ENCODE peak calls at places on chromosome 16, in six cellular contexts. One of them, this sample, is unnamed.

GRCh38 chr16:56593573-56594291 is 4.4 kb downstream of the MT3 start:
- DNase-seq in activated CD8-positive, alpha-beta memory T cell treated with anti-CD3 and anti-CD28 coated beads for 48 hours: no peak
- DNase-seq in COR-L47: no peak
- DNase-seq in activated CD4-positive, alpha-beta T cell treated with anti-CD3 and anti-CD28 coated beads for 24 hours: no peak
- DNase-seq in cardiac fibroblast: no peak
- DNase-seq in EL: no peak
- DNase-seq in this sample: no peak

GRCh38 chr16:86476956-86477530 is 33.3 kb upstream of the FOXF1 start:
- DNase-seq in activated CD8-positive, alpha-beta memory T cell treated with anti-CD3 and anti-CD28 coated beads for 48 hours: no peak
- DNase-seq in COR-L47: no peak
- DNase-seq in activated CD4-positive, alpha-beta T cell treated with anti-CD3 and anti-CD28 coated beads for 24 hours: no peak
- DNase-seq in cardiac fibroblast: no peak
- DNase-seq in EL: no peak
- DNase-seq in this sample: no peak

GRCh38 chr16:23368469-23368868 is 66.4 kb downstream of the SCNN1B start:
- DNase-seq in activated CD8-positive, alpha-beta memory T cell treated with anti-CD3 and anti-CD28 coated beads for 48 hours: no peak
- DNase-seq in COR-L47: no peak
- DNase-seq in activated CD4-positive, alpha-beta T cell treated with anti-CD3 and anti-CD28 coated beads for 24 hours: no peak
- DNase-seq in cardiac fibroblast: no peak
- DNase-seq in EL: peak; percentile 13
- DNase-seq in this sample: no peak

GRCh38 chr16:12646098-12646489 is 157.6 kb downstream of the CPPED1 start:
- DNase-seq in activated CD8-positive, alpha-beta memory T cell treated with anti-CD3 and anti-CD28 coated beads for 48 hours: no peak
- DNase-seq in COR-L47: no peak
- DNase-seq in activated CD4-positive, alpha-beta T cell treated with anti-CD3 and anti-CD28 coated beads for 24 hours: no peak
- DNase-seq in cardiac fibroblast: no peak
- DNase-seq in EL: no peak
- DNase-seq in this sample: no peak

GRCh38 chr16:17439580-17439979 is 31.2 kb downstream of the XYLT1 start:
- DNase-seq in activated CD8-positive, alpha-beta memory T cell treated with anti-CD3 and anti-CD28 coated beads for 48 hours: no peak
- DNase-seq in COR-L47: no peak
- DNase-seq in activated CD4-positive, alpha-beta T cell treated with anti-CD3 and anti-CD28 coated beads for 24 hours: no peak
- DNase-seq in cardiac fibroblast: no peak
- DNase-seq in EL: no peak
- DNase-seq in this sample: no peak

GRCh38 chr16:69435977-69436729 is 11.7 kb downstream of the CYB5B start:
- DNase-seq in activated CD8-positive, alpha-beta memory T cell treated with anti-CD3 and anti-CD28 coated beads for 48 hours: no peak
- DNase-seq in COR-L47: no peak
- DNase-seq in activated CD4-positive, alpha-beta T cell treated with anti-CD3 and anti-CD28 coated beads for 24 hours: no peak
- DNase-seq in cardiac fibroblast: peak; percentile 11
- DNase-seq in EL: no peak
- DNase-seq in this sample: no peak

GRCh38 chr16:85897384-85897783 is 1.6 kb upstream of the IRF8 start:
- DNase-seq in activated CD8-positive, alpha-beta memory T cell treated with anti-CD3 and anti-CD28 coated beads for 48 hours: no peak
- DNase-seq in COR-L47: no peak
- DNase-seq in activated CD4-positive, alpha-beta T cell treated with anti-CD3 and anti-CD28 coated beads for 24 hours: no peak
- DNase-seq in cardiac fibroblast: no peak
- DNase-seq in EL: no peak
- DNase-seq in this sample: no peak

GRCh38 chr16:48617711-48618148 is 7.8 kb upstream of the N4BP1 start:
- DNase-seq in activated CD8-positive, alpha-beta memory T cell treated with anti-CD3 and anti-CD28 coated beads for 48 hours: no peak
- DNase-seq in COR-L47: peak; percentile 82
- DNase-seq in activated CD4-positive, alpha-beta T cell treated with anti-CD3 and anti-CD28 coated beads for 24 hours: no peak
- DNase-seq in cardiac fibroblast: peak; percentile 86
- DNase-seq in EL: peak; percentile 53
- DNase-seq in this sample: no peak

GRCh38 chr16:22373662-22374310 is 633 bp downstream of the CDR2 start:
- DNase-seq in activated CD8-positive, alpha-beta memory T cell treated with anti-CD3 and anti-CD28 coated beads for 48 hours: peak; percentile 18
- DNase-seq in COR-L47: no peak
- DNase-seq in activated CD4-positive, alpha-beta T cell treated with anti-CD3 and anti-CD28 coated beads for 24 hours: peak; percentile 10
- DNase-seq in cardiac fibroblast: peak; percentile 32
- DNase-seq in EL: peak; percentile 40
- DNase-seq in this sample: peak; percentile 66

GRCh38 chr16:12570046-12570618 is 233.6 kb downstream of the CPPED1 start:
- DNase-seq in activated CD8-positive, alpha-beta memory T cell treated with anti-CD3 and anti-CD28 coated beads for 48 hours: no peak
- DNase-seq in COR-L47: no peak
- DNase-seq in activated CD4-positive, alpha-beta T cell treated with anti-CD3 and anti-CD28 coated beads for 24 hours: no peak
- DNase-seq in cardiac fibroblast: no peak
- DNase-seq in EL: no peak
- DNase-seq in this sample: no peak

GRCh38 chr16:62965831-62966230 is 929.6 kb upstream of the CDH8 start:
- DNase-seq in activated CD8-positive, alpha-beta memory T cell treated with anti-CD3 and anti-CD28 coated beads for 48 hours: no peak
- DNase-seq in COR-L47: no peak
- DNase-seq in activated CD4-positive, alpha-beta T cell treated with anti-CD3 and anti-CD28 coated beads for 24 hours: no peak
- DNase-seq in cardiac fibroblast: no peak
- DNase-seq in EL: no peak
- DNase-seq in this sample: no peak

GRCh38 chr16:8727084-8727590 is 52.7 kb downstream of the ABAT start:
- DNase-seq in activated CD8-positive, alpha-beta memory T cell treated with anti-CD3 and anti-CD28 coated beads for 48 hours: no peak
- DNase-seq in COR-L47: no peak
- DNase-seq in activated CD4-positive, alpha-beta T cell treated with anti-CD3 and anti-CD28 coated beads for 24 hours: no peak
- DNase-seq in cardiac fibroblast: no peak
- DNase-seq in EL: no peak
- DNase-seq in this sample: no peak

GRCh38 chr16:15523092-15523541 is 88.7 kb downstream of the BMERB1 start:
- DNase-seq in activated CD8-positive, alpha-beta memory T cell treated with anti-CD3 and anti-CD28 coated beads for 48 hours: no peak
- DNase-seq in COR-L47: no peak
- DNase-seq in activated CD4-positive, alpha-beta T cell treated with anti-CD3 and anti-CD28 coated beads for 24 hours: no peak
- DNase-seq in cardiac fibroblast: no peak
- DNase-seq in EL: no peak
- DNase-seq in this sample: no peak

GRCh38 chr16:22424161-22424937 is 49.9 kb upstream of the CDR2 start:
- DNase-seq in activated CD8-positive, alpha-beta memory T cell treated with anti-CD3 and anti-CD28 coated beads for 48 hours: no peak
- DNase-seq in COR-L47: no peak
- DNase-seq in activated CD4-positive, alpha-beta T cell treated with anti-CD3 and anti-CD28 coated beads for 24 hours: no peak
- DNase-seq in cardiac fibroblast: peak; percentile 17
- DNase-seq in EL: peak; percentile 45
- DNase-seq in this sample: no peak

This sample was measured in mesothelial cell of epicardium.